ENCODE peak calls at places on chromosomes 7 and 10, in seven cellular contexts. D is AG04450, O is thoracic aorta, P is stomach, J is tibial nerve, E is iPS DF 6.9, X is HCT116. G is an unnamed sample.

GRCh38 chr7:137895301-137896201 is 48.8 kb upstream of the DGKI start:
- DNase-seq in D (no peak), O (no peak), P (no peak), J (no peak), E (no peak), X (no peak), G (no peak)

GRCh38 chr7:41834805-41835694 is 132.2 kb upstream of the INHBA start:
- DNase-seq in D (no peak), O (no peak), P (no peak), J (peak; percentile 36), E (no peak), X (no peak), G (no peak)

GRCh38 chr10:114294549-114294948 is 55.5 kb downstream of the VWA2 start:
- DNase-seq in D (no peak), O (no peak), P (no peak), J (no peak), E (no peak), X (no peak), G (no peak)

GRCh38 chr10:101011517-101012423 is 12.2 kb downstream of the LZTS2 start:
- DNase-seq in D (no peak), O (no peak), P (peak; percentile 66), J (no peak), E (no peak), X (no peak), G (no peak)

GRCh38 chr7:95420996-95421846 is 13.6 kb downstream of the PON2 start:
- DNase-seq in D (peak; percentile 63), O (no peak), P (no peak), J (no peak), E (no peak), X (no peak), G (no peak)

GRCh38 chr7:64951250-64951848 is 39.5 kb downstream of the ZNF117 start:
- DNase-seq in D (peak; percentile 1), O (no peak), P (no peak), J (peak; percentile 56), E (no peak), X (peak; percentile 16), G (peak; percentile 48)

GRCh38 chr7:94420321-94420720 is 25.6 kb downstream of the COL1A2 start:
- DNase-seq in D (no peak), O (no peak), P (no peak), J (no peak), E (no peak), X (no peak), G (no peak)

GRCh38 chr7:83475403-83475802 is 173.5 kb downstream of the SEMA3E start:
- DNase-seq in D (no peak), O (no peak), P (no peak), J (no peak), E (no peak), X (peak; percentile 12), G (no peak)

GRCh38 chr10:27356738-27357137 is 116.1 kb upstream of the ACBD5 start:
- DNase-seq in D (no peak), O (no peak), P (no peak), J (no peak), E (no peak), X (no peak), G (no peak)

GRCh38 chr7:47326220-47326619 is 255.7 kb downstream of the TNS3 start:
- DNase-seq in D (peak; percentile 53), O (no peak), P (no peak), J (no peak), E (no peak), X (no peak), G (peak; percentile 14)

GRCh38 chr7:1640376-1641172 is 29.5 kb upstream of the ELFN1 start:
- DNase-seq in D (no peak), O (no peak), P (no peak), J (no peak), E (no peak), X (no peak), G (no peak)

GRCh38 chr7:28272461-28272877 is 91.9 kb upstream of the JAZF1 start:
- DNase-seq in D (peak; percentile 33), O (no peak), P (peak; percentile 28), J (peak; percentile 48), E (peak; percentile 60), X (peak; percentile 24), G (peak; percentile 5)

DNA sequence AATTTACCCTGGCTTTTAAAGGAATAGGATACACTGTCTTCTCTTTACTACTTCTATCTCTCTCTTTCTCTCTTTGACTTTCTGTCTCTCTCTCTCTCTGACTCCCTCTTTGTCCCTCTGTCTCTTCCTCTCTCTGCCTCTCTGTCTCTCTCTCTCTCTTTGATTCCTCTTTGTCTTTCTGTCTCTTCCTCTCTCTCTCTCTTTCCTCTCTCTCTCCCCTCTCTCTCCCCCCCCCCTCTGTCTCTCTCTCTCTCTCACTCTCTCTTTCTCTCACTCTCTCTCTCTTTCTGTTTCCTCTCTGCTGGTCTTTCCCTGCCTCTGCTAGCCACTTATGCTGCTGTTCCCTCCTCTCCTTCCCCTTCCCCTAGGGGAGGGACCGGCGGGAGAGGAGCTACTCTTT is 149.0 kb downstream of the LYZL1 start:
- DNase-seq in D (no peak), O (no peak), P (no peak), J (no peak), E (no peak), X (no peak), G (no peak)
- H3K4me3 ChIP-seq in D (no peak overlapping the region), O (no peak overlapping the region), P (no peak overlapping the region), J (no peak overlapping the region), E (no peak overlapping the region), X (peak overlapping the region; percentile 66), G (no peak overlapping the region)

GRCh38 chr10:100007239-100008141 is 2.3 kb downstream of the DNMBP start:
- DNase-seq in D (no peak), O (no peak), P (no peak), J (no peak), E (no peak), X (no peak), G (no peak)
- H3K4me3 ChIP-seq in D (peak overlapping the region; percentile 94), O (peak overlapping the region; percentile 91), P (peak overlapping the region; percentile 69), J (peak overlapping the region; percentile 57), E (no peak overlapping the region), X (peak overlapping the region; percentile 78), G (no peak overlapping the region)

DNA sequence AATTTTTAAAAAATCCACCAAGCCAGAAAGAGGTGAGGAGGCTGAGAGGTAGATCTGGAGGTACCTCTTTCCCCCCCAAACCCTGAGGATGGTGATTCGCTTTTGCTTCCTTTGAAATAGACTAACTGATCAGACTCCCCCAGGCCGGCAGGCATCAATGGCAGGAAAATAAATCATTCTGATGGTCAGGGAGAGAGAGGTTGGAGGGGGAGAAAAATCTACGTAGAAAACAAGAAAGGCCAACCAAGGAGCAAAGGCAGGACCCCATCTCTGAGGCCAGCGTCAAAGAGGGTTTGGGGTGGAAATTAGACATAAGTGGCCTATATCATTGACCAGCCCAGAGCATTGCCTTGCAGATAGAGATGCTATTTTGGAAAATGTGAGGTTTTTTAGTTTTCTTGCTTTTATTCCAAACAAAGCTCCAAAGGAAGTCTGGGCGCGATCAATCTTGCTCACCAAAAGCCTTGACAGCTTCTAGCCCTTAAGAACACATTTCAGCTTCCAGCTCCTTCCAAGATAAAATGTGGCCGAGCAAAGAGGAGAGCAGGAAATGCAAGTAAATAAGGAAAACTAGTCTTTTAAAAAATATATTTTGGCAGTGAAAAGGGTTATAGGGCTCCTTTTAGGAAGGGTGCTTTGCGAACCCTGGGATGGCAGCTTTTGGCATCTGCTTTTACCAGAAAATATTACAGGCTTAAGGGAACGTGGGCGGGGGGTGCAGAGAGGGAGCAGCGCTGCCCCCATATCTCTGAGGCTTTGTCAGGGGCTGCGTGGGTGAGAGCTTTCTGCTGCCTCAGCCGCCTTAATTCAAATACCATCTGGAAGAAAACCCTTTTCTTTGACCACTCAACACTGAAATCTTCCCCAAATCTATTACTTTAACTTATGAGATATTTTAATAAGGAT is 2.0 kb upstream of the HOXA2 start:
- DNase-seq in D (no peak), O (no peak), P (no peak), J (no peak), E (no peak), X (no peak), G (no peak)
- H3K4me3 ChIP-seq in D (peak overlapping the region; percentile 20), O (peak overlapping the region; percentile 99), P (no peak overlapping the region), J (no peak overlapping the region), E (no peak overlapping the region), X (no peak overlapping the region), G (no peak overlapping the region)

GRCh38 chr7:36777855-36778254 is 53.6 kb upstream of the AOAH start:
- DNase-seq in D (no peak), O (no peak), P (no peak), J (no peak), E (no peak), X (no peak), G (no peak)
- H3K4me3 ChIP-seq in D (no peak overlapping the region), O (no peak overlapping the region), P (no peak overlapping the region), J (no peak overlapping the region), E (no peak overlapping the region), X (no peak overlapping the region), G (no peak overlapping the region)

DNA sequence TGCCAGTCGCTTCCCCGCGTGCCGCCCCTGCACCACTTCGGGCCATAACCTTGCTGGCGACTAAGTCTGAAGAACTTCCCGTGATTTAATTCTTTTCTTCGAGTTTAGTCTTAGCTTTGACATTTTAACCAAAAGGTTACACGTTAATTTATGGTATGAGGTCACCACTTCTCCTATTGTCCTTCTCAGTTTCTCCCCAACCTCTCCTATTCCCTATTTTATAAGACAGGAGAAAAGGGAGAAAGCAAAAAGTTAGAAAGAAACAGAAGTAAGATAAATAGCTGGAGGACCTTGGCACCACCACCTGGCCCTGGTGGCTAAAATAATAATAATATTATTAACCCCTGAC is 129.3 kb downstream of the KBTBD2 start:
- DNase-seq in D (no peak), O (no peak), P (no peak), J (no peak), E (no peak), X (no peak), G (no peak)
- H3K4me3 ChIP-seq in D (no peak overlapping the region), O (peak overlapping the region; percentile 45), P (peak overlapping the region; percentile 13), J (no peak overlapping the region), E (no peak overlapping the region), X (no peak overlapping the region), G (no peak overlapping the region)

GRCh38 chr7:140070546-140070945 is 7.8 kb upstream of the PARP12 start:
- DNase-seq in D (no peak), O (no peak), P (no peak), J (no peak), E (no peak), X (no peak), G (no peak)
- H3K4me3 ChIP-seq in D (no peak overlapping the region), O (no peak overlapping the region), P (no peak overlapping the region), J (no peak overlapping the region), E (no peak overlapping the region), X (no peak overlapping the region), G (no peak overlapping the region)

DNA sequence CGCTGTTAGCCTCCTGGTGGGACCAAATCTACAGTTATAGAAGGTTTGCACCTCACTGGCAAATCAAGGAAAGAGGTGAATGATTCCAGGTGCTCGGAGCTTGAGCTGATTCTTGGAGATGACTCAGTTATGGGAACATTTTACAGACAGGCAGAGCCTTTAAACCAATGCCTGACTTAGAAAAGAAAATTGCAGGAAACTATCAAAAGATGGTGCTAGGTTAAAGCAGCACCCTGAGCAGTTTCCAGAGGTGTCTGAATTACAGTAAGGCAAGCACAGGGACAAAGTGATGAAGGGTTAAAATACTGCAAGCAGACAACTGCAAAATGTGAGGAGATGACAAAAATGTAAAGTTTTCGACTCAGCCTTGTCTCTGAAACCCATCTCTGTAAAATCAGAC is 3.0 kb downstream of the LRRTM3 start:
- DNase-seq in D (no peak), O (no peak), P (no peak), J (no peak), E (no peak), X (no peak), G (no peak)
- H3K4me3 ChIP-seq in D (no peak overlapping the region), O (no peak overlapping the region), P (no peak overlapping the region), J (no peak overlapping the region), E (no peak overlapping the region), X (no peak overlapping the region), G (no peak overlapping the region)

GRCh38 chr10:61974611-61975010 is 73.1 kb downstream of the ARID5B start:
- DNase-seq in D (peak; percentile 38), O (peak; percentile 29), P (peak; percentile 60), J (peak; percentile 82), E (no peak), X (no peak), G (peak; percentile 68)
- H3K4me3 ChIP-seq in D (no peak overlapping the region), O (peak overlapping the region; percentile 28), P (no peak overlapping the region), J (no peak overlapping the region), E (no peak overlapping the region), X (no peak overlapping the region), G (no peak overlapping the region)

GRCh38 chr10:70354566-70355233 is 27.7 kb downstream of the LRRC20 start:
- DNase-seq in D (no peak), O (no peak), P (no peak), J (no peak), E (no peak), X (no peak), G (no peak)
- H3K4me3 ChIP-seq in D (no peak overlapping the region), O (no peak overlapping the region), P (no peak overlapping the region), J (no peak overlapping the region), E (no peak overlapping the region), X (no peak overlapping the region), G (no peak overlapping the region)